ENCODE peak calls at places on chromosomes 4 and X, in six cellular contexts. E, S, O, I, X and P are unnamed samples.

GRCh38 chrX:140180585-140180984 is 215.3 kb upstream of the CXorf66 start:
- DNase-seq in I (no peak), S (peak), E (peak), O (peak), X (no peak), P (peak)

GRCh38 chr4:8058031-8058479 is 100.6 kb downstream of the ABLIM2 start:
- DNase-seq in X (no peak), S (no peak), O (no peak), E (no peak), I (no peak), P (no peak)

GRCh38 chrX:69795702-69796101 is 179.8 kb downstream of the EDA start:
- DNase-seq in E (no peak), O (no peak), I (no peak), X (no peak), S (no peak), P (no peak)

GRCh38 chrX:580020-580419 is 50.6 kb upstream of the SHOX start:
- DNase-seq in O (no peak), I (no peak), S (no peak), X (no peak), E (no peak), P (no peak)

GRCh38 chr4:106365613-106366012 is 3.0 kb downstream of the GIMD1 start:
- DNase-seq in X (no peak), E (peak), I (no peak), S (peak), O (peak), P (peak)

GRCh38 chr4:122731676-122732075 is 828 bp upstream of the BBS12 start:
- DNase-seq in O (no peak), X (no peak), I (no peak), S (no peak), E (no peak), P (no peak)

GRCh38 chrX:16222123-16222522 is 54.8 kb downstream of the MAGEB17 start:
- DNase-seq in E (peak), S (peak), X (no peak), O (no peak), I (no peak), P (peak)

GRCh38 chr4:5893013-5893580 is at the start of gene CRMP1:
- DNase-seq in S (no peak), X (no peak), E (no peak), O (no peak), I (peak), P (no peak)

GRCh38 chr4:150007512-150007911 is 70.7 kb upstream of the DCLK2 start:
- DNase-seq in E (no peak), X (no peak), S (no peak), I (no peak), O (peak), P (peak)

GRCh38 chr4:67054901-67055300 is 490.4 kb downstream of the CENPC start:
- DNase-seq in S (no peak), X (no peak), I (no peak), O (no peak), E (no peak), P (no peak)

GRCh38 chr4:26081795-26082498 is 167.9 kb downstream of the SMIM20 start:
- DNase-seq in E (peak), S (peak), X (no peak), I (no peak), O (peak), P (peak)

GRCh38 chrX:9885150-9885549 is 82.0 kb upstream of the CLDN34 start:
- DNase-seq in X (peak), I (peak), O (no peak), S (peak), E (peak), P (peak)

GRCh38 chrX:78754917-78755316 is 7.4 kb downstream of the LPAR4 start:
- DNase-seq in X (no peak), S (no peak), O (no peak), E (no peak), I (no peak), P (no peak)

GRCh38 chrX:20971250-20971649 is 403.0 kb upstream of the CNKSR2 start:
- DNase-seq in I (no peak), X (no peak), S (no peak), E (no peak), O (no peak), P (no peak)

GRCh38 chr4:70627620-70628019 is 924 bp upstream of the ENAM start:
- DNase-seq in S (no peak), E (peak), I (no peak), O (no peak), X (no peak), P (no peak)

GRCh38 chr4:32189130-32189529 is 1469.0 kb downstream of the PCDH7 start:
- DNase-seq in X (no peak), S (no peak), E (no peak), I (no peak), O (no peak), P (no peak)
- TF ChIP-seq CTCF in X (no peak), S (no peak), E (no peak), I (no peak), O (no peak), P (no peak)

GRCh38 chrX:13693341-13693871 is 4.5 kb downstream of the RAB9A start:
- DNase-seq in O (peak), I (no peak), S (no peak), X (no peak), E (no peak), P (no peak)

GRCh38 chrX:13694359-13694758 is 5.4 kb downstream of the RAB9A start:
- DNase-seq in O (no peak), S (no peak), E (peak), X (no peak), I (no peak), P (peak)

GRCh38 chrX:13690836-13691235 is 1.9 kb downstream of the RAB9A start:
- DNase-seq in X (no peak), S (peak), I (no peak), O (peak), E (no peak), P (no peak)

GRCh38 chrX:13691845-13692334 is 3.0 kb downstream of the RAB9A start:
- DNase-seq in I (no peak), E (no peak), X (no peak), O (no peak), S (peak), P (peak)

DNA sequence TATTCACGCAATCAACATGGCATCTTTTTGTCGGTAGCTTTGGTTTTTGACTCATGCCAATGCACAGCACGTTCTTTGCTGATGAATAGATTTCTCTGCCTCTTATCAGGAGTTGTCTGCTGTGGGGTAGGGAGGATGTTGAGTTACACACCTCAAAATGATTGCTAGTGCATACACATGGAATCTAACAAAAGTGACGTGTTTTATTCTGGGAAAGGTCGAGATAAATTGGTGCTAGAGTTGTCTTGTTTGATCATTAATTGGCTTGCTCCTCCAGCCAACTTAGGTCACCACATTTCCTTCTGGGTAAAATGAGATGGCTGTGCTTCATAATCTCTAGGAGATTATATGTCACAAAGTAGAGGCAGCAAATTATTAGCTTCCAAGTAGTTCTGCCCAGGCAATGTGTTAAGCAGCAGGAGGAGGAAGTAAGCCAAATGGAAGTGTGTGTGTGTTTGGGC is 3.9 kb downstream of the RAB9A start:
- DNase-seq in I (no peak), O (no peak), X (no peak), S (peak), E (no peak), P (no peak)
- H3K4me3 ChIP-seq in I (no peak), O (no peak), X (no peak), S (no peak), E (no peak), P (no peak)

DNA sequence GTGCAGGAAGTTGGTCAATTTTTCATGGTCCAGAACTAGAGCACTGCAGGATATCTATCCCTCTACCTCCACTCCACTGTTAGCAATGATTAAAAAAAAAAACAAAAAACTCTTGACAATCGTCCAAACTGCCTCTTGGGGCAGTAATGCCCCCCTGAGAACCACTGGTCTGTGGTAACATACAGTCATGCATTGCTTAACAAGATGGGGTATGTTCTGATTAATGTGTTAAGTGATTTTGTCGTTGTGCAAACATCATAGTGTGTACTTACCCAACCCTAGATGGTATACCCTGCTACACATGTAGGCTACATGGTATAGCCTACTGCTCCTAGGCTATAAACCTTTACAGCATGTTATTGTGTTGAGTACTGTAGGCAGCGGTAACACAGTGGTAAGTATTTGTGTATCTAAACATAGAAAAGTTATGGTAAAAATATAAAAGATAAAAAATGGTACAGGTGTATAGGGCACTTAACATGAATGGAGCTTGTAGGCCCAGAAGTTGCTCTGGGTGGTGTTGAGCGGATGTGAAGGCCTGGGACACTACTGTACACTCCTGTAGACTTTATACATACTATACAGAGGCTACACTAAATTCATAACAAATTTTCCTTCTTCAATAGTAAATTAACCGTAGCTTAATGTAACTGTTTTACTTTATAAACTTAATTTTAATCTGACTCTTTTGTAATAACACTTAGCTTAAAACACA is 34.1 kb downstream of the ART3 start:
- DNase-seq in O (peak), I (no peak), E (no peak), S (peak), X (no peak), P (peak)
- TF ChIP-seq CTCF in O (peak), I (no peak), E (no peak), S (no peak), X (no peak), P (no peak)

DNA sequence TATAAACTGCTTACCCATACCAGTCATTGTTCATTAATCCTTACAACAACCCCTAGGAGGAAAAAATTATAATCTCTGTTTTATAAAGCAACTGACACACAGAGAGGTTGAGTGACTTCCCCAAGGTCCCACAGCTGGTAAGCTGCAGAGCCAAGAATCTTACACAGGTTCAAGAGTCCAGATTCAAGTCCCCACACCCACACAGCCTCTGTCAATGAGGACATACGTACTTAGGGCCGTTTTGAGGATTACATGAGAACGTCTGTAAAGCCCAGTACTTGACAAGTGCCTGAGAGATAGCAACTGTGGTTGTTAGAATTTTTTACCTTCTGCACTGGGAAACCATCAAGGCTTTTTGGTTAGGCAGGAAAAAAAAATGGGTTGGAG is 556 bp upstream of the SLC25A43 start:
- DNase-seq in I (no peak), S (peak), X (peak), O (no peak), E (peak), P (no peak)
- H3K4me3 ChIP-seq in I (peak), S (peak), X (peak), O (peak), E (peak), P (peak)

GRCh38 chr4:176565044-176565443 is 227.7 kb downstream of the VEGFC start:
- DNase-seq in X (no peak), I (no peak), E (no peak), S (peak), O (no peak), P (no peak)

GRCh38 chr4:176575141-176575731 is 217.5 kb downstream of the VEGFC start:
- DNase-seq in X (no peak), E (no peak), O (no peak), I (no peak), S (peak), P (peak)

GRCh38 chr4:176563591-176563990 is 229.1 kb downstream of the VEGFC start:
- DNase-seq in S (peak), O (no peak), E (peak), I (no peak), X (no peak), P (peak)

GRCh38 chr4:176566769-176567168 is 226.0 kb downstream of the VEGFC start:
- DNase-seq in O (no peak), I (no peak), X (no peak), S (no peak), E (no peak), P (no peak)

DNA sequence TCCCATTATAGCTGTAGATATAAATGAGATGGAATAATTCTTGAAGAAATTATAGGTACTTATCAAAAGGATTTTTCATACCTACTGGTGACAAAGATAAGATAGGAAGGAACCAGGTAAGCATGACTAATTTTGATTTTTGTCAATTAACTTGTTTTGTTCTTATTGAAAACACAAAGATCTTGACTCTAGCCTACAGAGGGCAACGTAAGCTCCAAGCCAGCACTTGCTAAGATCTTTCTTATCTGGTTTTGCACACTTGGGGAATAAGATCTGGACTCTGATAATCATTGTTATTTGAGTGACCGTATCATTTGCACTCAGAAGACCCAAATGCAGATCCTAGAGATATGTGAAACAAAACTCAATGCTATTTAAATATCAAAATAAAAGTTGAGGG is 223.4 kb downstream of the VEGFC start:
- DNase-seq in X (no peak), I (no peak), E (no peak), O (no peak), S (peak), P (peak)
- TF ChIP-seq CTCF in X (no peak), I (peak), E (peak), O (no peak), S (peak), P (peak)

GRCh38 chr4:92847046-92847445 is 543.3 kb downstream of the GRID2 start:
- DNase-seq in S (no peak), I (no peak), E (no peak), O (no peak), X (no peak), P (no peak)
- H3K4me3 ChIP-seq in S (no peak), I (no peak), E (no peak), O (no peak), X (no peak), P (no peak)

GRCh38 chr4:142656178-142656577 is 189.9 kb downstream of the INPP4B start:
- DNase-seq in E (peak), S (peak), O (peak), X (no peak), I (no peak), P (peak)

GRCh38 chr4:142663828-142664227 is 182.3 kb downstream of the INPP4B start:
- DNase-seq in S (no peak), E (peak), O (no peak), X (no peak), I (no peak), P (no peak)

GRCh38 chr4:142660728-142661127 is 185.4 kb downstream of the INPP4B start:
- DNase-seq in S (no peak), E (no peak), X (no peak), O (no peak), I (no peak), P (no peak)
- TF ChIP-seq CTCF in S (peak), E (no peak), X (no peak), O (peak), I (no peak), P (peak)